ENCODE peak calls at places on chromosomes 13 and 19, in eight cellular contexts. O is ovary; E is activated T-helper 1 cell treated with Interleukin-2 at 50 U/mL for 16 hours; A is left kidney; P is heart right ventricle; S is T follicular helper cell; J is left lung; K is stimulated activated CD4-positive, alpha-beta T cell treated with anti-CD3 and anti-CD28 coated beads, Interleukin-1b, Interleukin-23, amount 100 ng/mL, for 1 hour. W is an unnamed sample.

GRCh38 chr13:100596516-100596915 is 7.9 kb upstream of the GGACT start:
- DNase-seq in S (no peak), A (no peak), O (no peak), E (no peak), K (no peak), J (no peak), P (no peak), W (no peak)

GRCh38 chr19:4904481-4904880 is 1.8 kb upstream of the ARRDC5 start:
- DNase-seq in A (no peak), P (no peak), J (no peak), E (no peak), S (no peak), K (no peak), O (no peak), W (no peak)

GRCh38 chr19:44677019-44677809 is 5.9 kb downstream of the CEACAM19 start:
- DNase-seq in P (no peak), K (no peak), E (no peak), O (no peak), A (peak), S (no peak), J (no peak), W (no peak)

GRCh38 chr19:18265611-18265981 is 8.7 kb downstream of the IQCN start:
- DNase-seq in O (peak), K (no peak), J (no peak), A (no peak), S (no peak), P (no peak), E (no peak), W (no peak)

GRCh38 chr19:4328243-4328990 is 10.2 kb downstream of the STAP2 start:
- DNase-seq in E (peak), A (peak), P (peak), K (peak), O (peak), S (peak), J (peak), W (no peak)

GRCh38 chr13:109939838-109940237 is 153.5 kb upstream of the IRS2 start:
- DNase-seq in J (no peak), E (no peak), O (no peak), S (no peak), P (no peak), A (no peak), K (no peak), W (no peak)

GRCh38 chr19:46678110-46678732 is 17.2 kb upstream of the DACT3 start:
- DNase-seq in K (peak), A (peak), O (no peak), J (peak), S (peak), P (no peak), E (peak), W (no peak)

GRCh38 chr19:1503089-1503924 is 9.5 kb downstream of the ADAMTSL5 start:
- DNase-seq in A (peak), O (peak), S (peak), P (no peak), E (peak), J (peak), K (peak), W (no peak)

GRCh38 chr19:33811736-33812387 is 15.2 kb downstream of the KCTD15 start:
- DNase-seq in S (no peak), J (no peak), O (no peak), A (no peak), E (no peak), K (no peak), P (no peak), W (no peak)

GRCh38 chr19:590396-590745 is 690 bp downstream of the HCN2 start:
- DNase-seq in K (no peak), A (peak), S (no peak), J (peak), E (no peak), P (no peak), O (no peak), W (no peak)

GRCh38 chr13:44759723-44760360 is 183.7 kb upstream of the TSC22D1 start:
- DNase-seq in J (no peak), S (no peak), A (peak), K (no peak), O (no peak), E (no peak), P (peak), W (no peak)

GRCh38 chr19:51479531-51480331 is 1.4 kb downstream of the CEACAM18 start:
- DNase-seq in P (no peak), E (no peak), J (no peak), A (no peak), S (no peak), O (no peak), K (no peak), W (no peak)

GRCh38 chr19:39347332-39348227 is 5.4 kb downstream of the SAMD4B start:
- DNase-seq in P (no peak), S (no peak), O (no peak), A (no peak), E (no peak), J (no peak), K (no peak), W (no peak)

GRCh38 chr19:55544014-55544413 is 1.3 kb downstream of the SBK3 start:
- DNase-seq in P (no peak), S (no peak), E (no peak), O (no peak), A (no peak), J (no peak), K (no peak), W (no peak)

GRCh38 chr19:3690551-3691371 is 9.5 kb downstream of the PIP5K1C start:
- DNase-seq in S (no peak), P (no peak), A (no peak), K (no peak), J (peak), E (no peak), O (no peak), W (no peak)

GRCh38 chr13:94335786-94336357 is 143.6 kb downstream of the DCT start:
- DNase-seq in A (no peak), E (no peak), P (no peak), S (no peak), K (no peak), J (no peak), O (no peak), W (no peak)

GRCh38 chr13:25085125-25085742 is 10.7 kb upstream of the PABPC3 start:
- DNase-seq in E (no peak), O (no peak), S (no peak), K (no peak), P (no peak), A (peak), J (no peak), W (no peak)

GRCh38 chr13:42762917-42763316 is 18.5 kb upstream of the FAM216B start:
- DNase-seq in J (no peak), S (no peak), A (no peak), O (no peak), E (no peak), P (no peak), K (no peak), W (no peak)

GRCh38 chr19:36652958-36653357 is 13.7 kb downstream of the ZNF461 start:
- DNase-seq in E (no peak), P (no peak), A (no peak), J (no peak), S (no peak), K (no peak), O (no peak), W (no peak)

GRCh38 chr19:46081928-46082727 is 41.3 kb upstream of the IGFL4 start:
- DNase-seq in K (no peak), A (peak), J (no peak), S (no peak), E (no peak), P (no peak), O (no peak), W (no peak)

GRCh38 chr19:2041686-2042484 is 9.2 kb downstream of the MKNK2 start:
- DNase-seq in O (peak), A (peak), S (peak), K (peak), P (peak), J (peak), E (peak), W (peak)

GRCh38 chr19:34017024-34017423 is 155.3 kb upstream of the LSM14A start:
- DNase-seq in E (no peak), A (no peak), K (no peak), P (no peak), J (no peak), S (no peak), O (no peak), W (no peak)

GRCh38 chr19:19407640-19407933 is 2.1 kb downstream of the GATAD2A start:
- DNase-seq in S (no peak), O (no peak), E (no peak), P (no peak), A (no peak), K (no peak), J (no peak), W (no peak)

GRCh38 chr13:24802074-24802473 is 38.1 kb downstream of the RNF17 start:
- DNase-seq in S (no peak), O (no peak), J (no peak), P (no peak), K (no peak), A (no peak), E (no peak), W (no peak)

GRCh38 chr19:10289836-10290438 is at the start of gene ICAM5:
- DNase-seq in E (no peak), S (no peak), A (no peak), K (no peak), O (no peak), J (peak), P (no peak), W (no peak)

GRCh38 chr19:40365613-40366401 is 17.3 kb downstream of the PLD3 start:
- DNase-seq in K (peak), E (peak), O (peak), S (no peak), P (peak), A (peak), J (peak), W (no peak)

GRCh38 chr19:6947745-6948144 is 60.4 kb downstream of the ADGRE1 start:
- DNase-seq in O (no peak), S (no peak), J (no peak), A (no peak), K (peak), P (no peak), E (no peak), W (no peak)